ENCODE peak calls at places on chromosomes 6 and 20, in four cellular contexts. A, T, I and J are unnamed samples.

GRCh38 chr6:118606268-118606667 is 45.1 kb downstream of the CEP85L start:
- DNase-seq in A (no peak), I (no peak), T (no peak), J (no peak)

GRCh38 chr6:146913842-146914562 is 290.2 kb upstream of the STXBP5 start:
- DNase-seq in T (peak; percentile 99), A (peak; percentile 99), I (peak; percentile 97), J (peak; percentile 99)

GRCh38 chr20:8946036-8946926 is 122.6 kb upstream of the PLCB4 start:
- DNase-seq in I (no peak), T (no peak), A (no peak), J (peak; percentile 23)

GRCh38 chr6:108497883-108498282 is 62.8 kb upstream of the FOXO3 start:
- DNase-seq in A (peak; percentile 43), I (no peak), T (peak; percentile 53), J (peak; percentile 23)

GRCh38 chr6:170228581-170229310 is 62.1 kb downstream of the DLL1 start:
- DNase-seq in A (no peak), I (no peak), T (no peak), J (no peak)

GRCh38 chr6:93799226-93799625 is 379.9 kb upstream of the EPHA7 start:
- DNase-seq in I (no peak), A (peak; percentile 52), T (peak; percentile 61), J (no peak)

GRCh38 chr6:147311218-147311617 is 107.0 kb downstream of the STXBP5 start:
- DNase-seq in A (peak; percentile 3), T (no peak), I (no peak), J (no peak)

GRCh38 chr6:82589509-82590206 is 226.0 kb downstream of the TPBG start:
- DNase-seq in I (peak; percentile 4), T (peak; percentile 68), A (peak; percentile 96), J (peak; percentile 88)

GRCh38 chr6:16766043-16766521 is 4.8 kb upstream of the ATXN1 start:
- DNase-seq in T (peak; percentile 93), I (no peak), A (peak; percentile 89), J (peak; percentile 64)

GRCh38 chr20:33651562-33652048 is 10.5 kb upstream of the C20orf144 start:
- DNase-seq in I (no peak), A (no peak), T (no peak), J (no peak)

GRCh38 chr6:53951383-53951782 is 156.6 kb downstream of the LRRC1 start:
- DNase-seq in T (no peak), I (no peak), A (no peak), J (no peak)

GRCh38 chr6:24910850-24911712 is 24.7 kb downstream of the RIPOR2 start:
- DNase-seq in T (peak; percentile 22), A (no peak), I (no peak), J (no peak)

GRCh38 chr6:10316327-10316726 is 98.5 kb downstream of the TFAP2A start:
- DNase-seq in I (peak; percentile 36), A (peak; percentile 42), T (peak; percentile 44), J (no peak)

GRCh38 chr20:46586724-46587123 is 36.3 kb upstream of the OCSTAMP start:
- DNase-seq in T (no peak), A (no peak), I (no peak), J (no peak)

GRCh38 chr20:719816-720215 is 44.2 kb upstream of the SCRT2 start:
- DNase-seq in T (no peak), A (no peak), I (no peak), J (no peak)

GRCh38 chr6:157278171-157278570 is 45.1 kb downstream of the TMEM242 start:
- DNase-seq in T (no peak), A (no peak), I (no peak), J (no peak)

GRCh38 chr20:43529051-43529450 is 21.6 kb downstream of the L3MBTL1 start:
- DNase-seq in I (no peak), A (no peak), T (no peak), J (no peak)

GRCh38 chr20:46520976-46521579 is 7.7 kb upstream of the ZNF334 start:
- DNase-seq in A (peak; percentile 41), T (peak; percentile 58), I (peak; percentile 32), J (peak; percentile 15)

GRCh38 chr20:35235881-35236280 is 9.4 kb downstream of the MMP24 start:
- DNase-seq in T (no peak), A (no peak), I (no peak), J (no peak)

GRCh38 chr20:36969478-36970186 is 18.1 kb upstream of the SAMHD1 start:
- DNase-seq in T (no peak), I (no peak), A (no peak), J (no peak)

GRCh38 chr6:128339635-128340436 is 180.6 kb downstream of the PTPRK start:
- DNase-seq in A (peak; percentile 27), T (peak; percentile 29), I (peak; percentile 38), J (no peak)

GRCh38 chr6:154974485-154975149 is 20.5 kb upstream of the TIAM2 start:
- DNase-seq in I (no peak), T (no peak), A (no peak), J (no peak)

GRCh38 chr20:35791823-35792222 is 20.0 kb downstream of the PHF20 start:
- DNase-seq in A (peak; percentile 65), I (peak; percentile 65), T (peak; percentile 74), J (peak; percentile 37)

GRCh38 chr6:30781697-30782424 is 37.5 kb upstream of the IER3 start:
- DNase-seq in T (peak; percentile 100), A (peak; percentile 99), I (peak; percentile 98), J (peak; percentile 97)

GRCh38 chr6:84774174-84775158 is 10.1 kb upstream of the TBX18 start:
- DNase-seq in I (no peak), A (peak; percentile 66), T (no peak), J (no peak)

GRCh38 chr20:57735831-57736737 is 26.3 kb upstream of the PMEPA1 start:
- DNase-seq in I (no peak), A (no peak), T (no peak), J (no peak)

GRCh38 chr20:34033903-34034302 is 40.2 kb downstream of the RALY start:
- DNase-seq in T (no peak), I (no peak), A (no peak), J (no peak)

GRCh38 chr20:42113236-42113635 is 495.1 kb upstream of the CHD6 start:
- DNase-seq in A (no peak), T (no peak), I (no peak), J (no peak)

GRCh38 chr6:37705239-37706051 is 7.8 kb upstream of the MDGA1 start:
- DNase-seq in A (peak; percentile 87), T (peak; percentile 83), I (no peak), J (peak; percentile 57)

GRCh38 chr6:125784365-125784764 is 6.4 kb upstream of the NCOA7 start:
- DNase-seq in A (peak; percentile 38), I (no peak), T (peak; percentile 77), J (no peak)

GRCh38 chr20:48015943-48016723 is 230.9 kb upstream of the SULF2 start:
- DNase-seq in T (peak; percentile 83), I (no peak), A (peak; percentile 68), J (peak; percentile 47)

GRCh38 chr20:45419188-45420091 is 3.5 kb downstream of the PIGT start:
- DNase-seq in T (peak; percentile 99), I (peak; percentile 63), A (peak; percentile 97), J (peak; percentile 90)

GRCh38 chr20:53642196-53643030 is 48.8 kb upstream of the ZNF217 start:
- DNase-seq in A (peak; percentile 76), T (peak; percentile 61), I (no peak), J (peak; percentile 36)

GRCh38 chr6:147467463-147467862 is 41.0 kb upstream of the SAMD5 start:
- DNase-seq in A (no peak), I (no peak), T (no peak), J (no peak)

GRCh38 chr20:34997774-34998173 is 42.1 kb downstream of the MYH7B start:
- DNase-seq in A (no peak), I (no peak), T (no peak), J (no peak)

GRCh38 chr6:43990627-43991619 is 136.3 kb downstream of the MRPL14 start:
- DNase-seq in I (peak; percentile 88), A (peak; percentile 75), T (peak; percentile 82), J (peak; percentile 96)

GRCh38 chr6:132009175-132009574 is 58.0 kb upstream of the CCN2 start:
- DNase-seq in A (no peak), I (no peak), T (no peak), J (no peak)

GRCh38 chr6:98833101-98834059 is 994 bp upstream of the POU3F2 start:
- DNase-seq in T (peak; percentile 32), A (peak; percentile 58), I (no peak), J (no peak)

GRCh38 chr6:31541059-31541657 is 645 bp downstream of the DDX39B start:
- DNase-seq in A (peak; percentile 53), T (peak; percentile 58), I (no peak), J (no peak)

GRCh38 chr20:34074101-34074760 is 37.8 kb downstream of the EIF2S2 start:
- DNase-seq in I (no peak), T (no peak), A (no peak), J (no peak)